ENCODE peak calls at places on chromosomes 3 and 15, in six cellular contexts. One of them, this sample, is unnamed.
A peak's percentile ranks its signal among the peaks of the same experiment; 100 is the strongest.

GRCh38 chr15:72237286-72238224 is 6.6 kb upstream of the PKM start:
- DNase-seq in SK-N-DZ: no peak
- DNase-seq in lower lobe of right lung: peak; percentile 58
- DNase-seq in choroid plexus epithelial cell: peak; percentile 99
- DNase-seq in RPMI8226: peak; percentile 88
- DNase-seq in cardiac muscle cell: no peak
- DNase-seq in this sample: peak; percentile 89

GRCh38 chr15:41465822-41466421 is 27.8 kb upstream of the ITPKA start:
- DNase-seq in SK-N-DZ: peak; percentile 40
- DNase-seq in lower lobe of right lung: no peak
- DNase-seq in choroid plexus epithelial cell: peak; percentile 84
- DNase-seq in RPMI8226: peak; percentile 45
- DNase-seq in cardiac muscle cell: peak; percentile 49
- DNase-seq in this sample: no peak

GRCh38 chr15:94692697-94693096 is 461.3 kb downstream of the MCTP2 start:
- DNase-seq in SK-N-DZ: no peak
- DNase-seq in lower lobe of right lung: no peak
- DNase-seq in choroid plexus epithelial cell: peak; percentile 3
- DNase-seq in RPMI8226: no peak
- DNase-seq in cardiac muscle cell: no peak
- DNase-seq in this sample: no peak

GRCh38 chr15:77532067-77532710 is 100.5 kb downstream of the LINGO1 start:
- DNase-seq in SK-N-DZ: no peak
- DNase-seq in lower lobe of right lung: no peak
- DNase-seq in choroid plexus epithelial cell: no peak
- DNase-seq in RPMI8226: no peak
- DNase-seq in cardiac muscle cell: no peak
- DNase-seq in this sample: no peak

GRCh38 chr15:100529556-100529955 is 806 bp upstream of the CERS3 start:
- DNase-seq in SK-N-DZ: no peak
- DNase-seq in lower lobe of right lung: no peak
- DNase-seq in choroid plexus epithelial cell: no peak
- DNase-seq in RPMI8226: no peak
- DNase-seq in cardiac muscle cell: no peak
- DNase-seq in this sample: no peak

GRCh38 chr3:158845748-158846350 is 44.0 kb downstream of the MFSD1 start:
- DNase-seq in SK-N-DZ: peak; percentile 73
- DNase-seq in lower lobe of right lung: no peak
- DNase-seq in choroid plexus epithelial cell: peak; percentile 48
- DNase-seq in RPMI8226: peak; percentile 71
- DNase-seq in cardiac muscle cell: peak; percentile 59
- DNase-seq in this sample: no peak

GRCh38 chr3:150255416-150255815 is 152.7 kb upstream of the TSC22D2 start:
- DNase-seq in SK-N-DZ: no peak
- DNase-seq in lower lobe of right lung: no peak
- DNase-seq in choroid plexus epithelial cell: no peak
- DNase-seq in RPMI8226: no peak
- DNase-seq in cardiac muscle cell: no peak
- DNase-seq in this sample: no peak

GRCh38 chr15:77140220-77140619 is 69.3 kb upstream of the TSPAN3 start:
- DNase-seq in SK-N-DZ: no peak
- DNase-seq in lower lobe of right lung: no peak
- DNase-seq in choroid plexus epithelial cell: no peak
- DNase-seq in RPMI8226: no peak
- DNase-seq in cardiac muscle cell: no peak
- DNase-seq in this sample: no peak

GRCh38 chr3:185308126-185308754 is 54.4 kb upstream of the EHHADH start:
- DNase-seq in SK-N-DZ: peak; percentile 72
- DNase-seq in lower lobe of right lung: no peak
- DNase-seq in choroid plexus epithelial cell: peak; percentile 84
- DNase-seq in RPMI8226: peak; percentile 73
- DNase-seq in cardiac muscle cell: peak; percentile 56
- DNase-seq in this sample: no peak

GRCh38 chr15:90000175-90000923 is 775 bp upstream of the ZNF710 start:
- DNase-seq in SK-N-DZ: peak; percentile 26
- DNase-seq in lower lobe of right lung: peak; percentile 67
- DNase-seq in choroid plexus epithelial cell: peak; percentile 50
- DNase-seq in RPMI8226: peak; percentile 33
- DNase-seq in cardiac muscle cell: no peak
- DNase-seq in this sample: peak; percentile 84

GRCh38 chr3:187989458-187990153 is 164.4 kb upstream of the LPP start:
- DNase-seq in SK-N-DZ: peak; percentile 36
- DNase-seq in lower lobe of right lung: no peak
- DNase-seq in choroid plexus epithelial cell: no peak
- DNase-seq in RPMI8226: no peak
- DNase-seq in cardiac muscle cell: peak; percentile 48
- DNase-seq in this sample: no peak